ENCODE peak calls at places on chromosomes 3 and 15, in seven cellular contexts. One of them, this sample, is unnamed. For H3K9me3, the result is how much of the 10 kb centered on the place peaks cover.

GRCh38 chr15:37764733-37765191 is 169.7 kb upstream of the TMCO5A start:
- DNase-seq in pancreas: no peak
- DNase-seq in left ventricle myocardium inferior: no peak
- DNase-seq in trophoblast cell: peak
- DNase-seq in ovary: no peak
- DNase-seq in RWPE2: no peak
- DNase-seq in SK-N-MC: no peak
- DNase-seq in this sample: no peak

GRCh38 chr3:183129243-183129642 is 29.9 kb upstream of the MCCC1 start:
- DNase-seq in ovary: no peak
- DNase-seq in SK-N-MC: no peak
- DNase-seq in trophoblast cell: no peak
- DNase-seq in left ventricle myocardium inferior: no peak
- DNase-seq in pancreas: no peak
- DNase-seq in RWPE2: no peak
- DNase-seq in this sample: no peak

GRCh38 chr3:188111002-188111584 is 42.9 kb upstream of the LPP start:
- DNase-seq in SK-N-MC: no peak
- DNase-seq in RWPE2: no peak
- DNase-seq in ovary: no peak
- DNase-seq in pancreas: no peak
- DNase-seq in trophoblast cell: peak
- DNase-seq in left ventricle myocardium inferior: no peak
- DNase-seq in this sample: no peak

GRCh38 chr15:89335289-89336041 is 841 bp upstream of the POLG start:
- DNase-seq in trophoblast cell: no peak
- DNase-seq in RWPE2: no peak
- DNase-seq in pancreas: no peak
- DNase-seq in ovary: peak
- DNase-seq in left ventricle myocardium inferior: no peak
- DNase-seq in SK-N-MC: no peak
- DNase-seq in this sample: peak

GRCh38 chr15:58805095-58805494 is 34.0 kb downstream of the MINDY2 start:
- DNase-seq in left ventricle myocardium inferior: no peak
- DNase-seq in ovary: no peak
- DNase-seq in trophoblast cell: no peak
- DNase-seq in SK-N-MC: no peak
- DNase-seq in RWPE2: no peak
- DNase-seq in pancreas: no peak
- DNase-seq in this sample: no peak

GRCh38 chr3:149179225-149179624 is 42.4 kb downstream of the CP start:
- DNase-seq in ovary: no peak
- DNase-seq in left ventricle myocardium inferior: no peak
- DNase-seq in trophoblast cell: peak
- DNase-seq in pancreas: no peak
- DNase-seq in SK-N-MC: no peak
- DNase-seq in RWPE2: no peak
- DNase-seq in this sample: no peak

GRCh38 chr3:166114448-166114847 is 277.2 kb upstream of the BCHE start:
- DNase-seq in left ventricle myocardium inferior: no peak
- DNase-seq in pancreas: no peak
- DNase-seq in trophoblast cell: peak
- DNase-seq in RWPE2: no peak
- DNase-seq in SK-N-MC: no peak
- DNase-seq in ovary: no peak
- DNase-seq in this sample: no peak

GRCh38 chr3:148711981-148712666 is 14.4 kb downstream of the AGTR1 start:
- DNase-seq in RWPE2: no peak
- DNase-seq in pancreas: no peak
- DNase-seq in trophoblast cell: no peak
- DNase-seq in left ventricle myocardium inferior: no peak
- DNase-seq in SK-N-MC: no peak
- DNase-seq in ovary: no peak
- DNase-seq in this sample: no peak

GRCh38 chr3:54198556-54198955 is 76.2 kb downstream of the CACNA2D3 start:
- DNase-seq in ovary: no peak
- DNase-seq in pancreas: no peak
- DNase-seq in left ventricle myocardium inferior: no peak
- DNase-seq in RWPE2: no peak
- DNase-seq in trophoblast cell: no peak
- DNase-seq in SK-N-MC: no peak
- DNase-seq in this sample: no peak

GRCh38 chr3:20904674-20905073 is 718.7 kb upstream of the SGO1 start:
- DNase-seq in SK-N-MC: no peak
- DNase-seq in RWPE2: no peak
- DNase-seq in trophoblast cell: peak
- DNase-seq in pancreas: no peak
- DNase-seq in left ventricle myocardium inferior: no peak
- DNase-seq in ovary: no peak
- DNase-seq in this sample: no peak
- H3K4me3 ChIP-seq in SK-N-MC: no peak
- H3K4me3 ChIP-seq in RWPE2: no peak
- H3K4me3 ChIP-seq in trophoblast cell: no peak
- H3K4me3 ChIP-seq in pancreas: no peak
- H3K4me3 ChIP-seq in left ventricle myocardium inferior: no peak
- H3K4me3 ChIP-seq in ovary: no peak
- H3K4me3 ChIP-seq in this sample: no peak

GRCh38 chr15:29139540-29140459 is 129.8 kb downstream of the NSMCE3 start:
- DNase-seq in ovary: no peak
- DNase-seq in SK-N-MC: no peak
- DNase-seq in trophoblast cell: peak
- DNase-seq in RWPE2: peak
- DNase-seq in pancreas: peak
- DNase-seq in left ventricle myocardium inferior: no peak
- DNase-seq in this sample: peak
- H3K9me3 ChIP-seq in ovary: under half
- H3K9me3 ChIP-seq in SK-N-MC: under half
- H3K9me3 ChIP-seq in trophoblast cell: under half
- H3K9me3 ChIP-seq in RWPE2: under half
- H3K9me3 ChIP-seq in pancreas: under half
- H3K9me3 ChIP-seq in left ventricle myocardium inferior: under half
- H3K9me3 ChIP-seq in this sample: under half

GRCh38 chr15:98151098-98151497 is 190.6 kb downstream of the ARRDC4 start:
- DNase-seq in ovary: no peak
- DNase-seq in pancreas: no peak
- DNase-seq in trophoblast cell: no peak
- DNase-seq in left ventricle myocardium inferior: no peak
- DNase-seq in RWPE2: no peak
- DNase-seq in SK-N-MC: no peak
- DNase-seq in this sample: no peak
- H3K4me3 ChIP-seq in ovary: no peak
- H3K4me3 ChIP-seq in pancreas: no peak
- H3K4me3 ChIP-seq in trophoblast cell: no peak
- H3K4me3 ChIP-seq in left ventricle myocardium inferior: no peak
- H3K4me3 ChIP-seq in RWPE2: no peak
- H3K4me3 ChIP-seq in SK-N-MC: no peak
- H3K4me3 ChIP-seq in this sample: no peak

DNA sequence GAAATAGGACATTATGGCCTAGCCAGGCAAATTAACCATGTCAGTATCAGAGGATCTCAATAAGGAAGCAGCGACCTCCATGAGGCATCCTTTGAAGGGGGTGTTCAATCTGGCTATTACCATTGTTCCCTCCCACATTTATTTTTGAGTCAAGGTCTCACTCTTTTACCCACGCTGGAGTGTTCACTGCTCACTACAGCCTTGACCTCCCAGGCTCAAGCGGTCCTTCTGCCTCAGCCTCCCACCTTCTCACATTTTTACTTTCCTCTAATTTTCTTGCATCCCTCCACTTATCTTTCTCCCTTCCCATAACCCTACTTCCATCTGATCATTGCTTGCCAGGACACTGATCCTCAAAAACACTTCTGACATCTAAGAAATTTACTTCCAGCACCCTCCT is 654.0 kb upstream of the NR2F2 start:
- DNase-seq in SK-N-MC: no peak
- DNase-seq in RWPE2: no peak
- DNase-seq in ovary: no peak
- DNase-seq in pancreas: no peak
- DNase-seq in trophoblast cell: no peak
- DNase-seq in left ventricle myocardium inferior: no peak
- DNase-seq in this sample: no peak
- H3K9me3 ChIP-seq in SK-N-MC: under half
- H3K9me3 ChIP-seq in RWPE2: under half
- H3K9me3 ChIP-seq in ovary: under half
- H3K9me3 ChIP-seq in pancreas: under half
- H3K9me3 ChIP-seq in trophoblast cell: under half
- H3K9me3 ChIP-seq in left ventricle myocardium inferior: under half
- H3K9me3 ChIP-seq in this sample: under half

GRCh38 chr3:17986393-17986816 is 244.0 kb upstream of the TBC1D5 start:
- DNase-seq in SK-N-MC: no peak
- DNase-seq in trophoblast cell: no peak
- DNase-seq in ovary: no peak
- DNase-seq in pancreas: no peak
- DNase-seq in RWPE2: no peak
- DNase-seq in left ventricle myocardium inferior: no peak
- DNase-seq in this sample: no peak

GRCh38 chr3:17985658-17986392 is 243.4 kb upstream of the TBC1D5 start:
- DNase-seq in ovary: no peak
- DNase-seq in trophoblast cell: no peak
- DNase-seq in left ventricle myocardium inferior: no peak
- DNase-seq in SK-N-MC: no peak
- DNase-seq in RWPE2: no peak
- DNase-seq in pancreas: no peak
- DNase-seq in this sample: no peak

GRCh38 chr3:17979911-17980310 is 237.5 kb upstream of the TBC1D5 start:
- DNase-seq in left ventricle myocardium inferior: no peak
- DNase-seq in RWPE2: no peak
- DNase-seq in SK-N-MC: no peak
- DNase-seq in pancreas: no peak
- DNase-seq in trophoblast cell: no peak
- DNase-seq in ovary: no peak
- DNase-seq in this sample: no peak

GRCh38 chr3:17982211-17982880 is 239.9 kb upstream of the TBC1D5 start:
- DNase-seq in RWPE2: no peak
- DNase-seq in ovary: no peak
- DNase-seq in pancreas: no peak
- DNase-seq in SK-N-MC: no peak
- DNase-seq in left ventricle myocardium inferior: no peak
- DNase-seq in trophoblast cell: peak
- DNase-seq in this sample: no peak

GRCh38 chr3:17983106-17983505 is 240.7 kb upstream of the TBC1D5 start:
- DNase-seq in trophoblast cell: no peak
- DNase-seq in left ventricle myocardium inferior: no peak
- DNase-seq in ovary: no peak
- DNase-seq in SK-N-MC: no peak
- DNase-seq in pancreas: no peak
- DNase-seq in RWPE2: no peak
- DNase-seq in this sample: no peak
- H3K4me3 ChIP-seq in trophoblast cell: no peak
- H3K4me3 ChIP-seq in left ventricle myocardium inferior: no peak
- H3K4me3 ChIP-seq in ovary: no peak
- H3K4me3 ChIP-seq in SK-N-MC: no peak
- H3K4me3 ChIP-seq in pancreas: no peak
- H3K4me3 ChIP-seq in RWPE2: no peak
- H3K4me3 ChIP-seq in this sample: no peak

GRCh38 chr15:87707581-87708130 is 548.9 kb downstream of the NTRK3 start:
- DNase-seq in RWPE2: no peak
- DNase-seq in SK-N-MC: no peak
- DNase-seq in trophoblast cell: no peak
- DNase-seq in ovary: no peak
- DNase-seq in left ventricle myocardium inferior: no peak
- DNase-seq in pancreas: no peak
- DNase-seq in this sample: no peak
- H3K9me3 ChIP-seq in RWPE2: under half
- H3K9me3 ChIP-seq in SK-N-MC: under half
- H3K9me3 ChIP-seq in trophoblast cell: under half
- H3K9me3 ChIP-seq in ovary: under half
- H3K9me3 ChIP-seq in left ventricle myocardium inferior: under half
- H3K9me3 ChIP-seq in pancreas: under half
- H3K9me3 ChIP-seq in this sample: under half

GRCh38 chr3:184322731-184323487 is 8.5 kb downstream of the EIF4G1 start:
- DNase-seq in RWPE2: no peak
- DNase-seq in pancreas: no peak
- DNase-seq in ovary: no peak
- DNase-seq in left ventricle myocardium inferior: no peak
- DNase-seq in SK-N-MC: no peak
- DNase-seq in trophoblast cell: no peak
- DNase-seq in this sample: no peak

GRCh38 chr3:184317201-184317600 is 2.8 kb downstream of the EIF4G1 start:
- DNase-seq in trophoblast cell: no peak
- DNase-seq in left ventricle myocardium inferior: no peak
- DNase-seq in RWPE2: no peak
- DNase-seq in pancreas: no peak
- DNase-seq in SK-N-MC: no peak
- DNase-seq in ovary: no peak
- DNase-seq in this sample: no peak

GRCh38 chr3:184321666-184322065 is 7.3 kb downstream of the EIF4G1 start:
- DNase-seq in ovary: no peak
- DNase-seq in left ventricle myocardium inferior: no peak
- DNase-seq in RWPE2: no peak
- DNase-seq in trophoblast cell: no peak
- DNase-seq in SK-N-MC: no peak
- DNase-seq in pancreas: peak
- DNase-seq in this sample: no peak

GRCh38 chr3:184316792-184317191 is 2.4 kb downstream of the EIF4G1 start:
- DNase-seq in left ventricle myocardium inferior: no peak
- DNase-seq in SK-N-MC: no peak
- DNase-seq in trophoblast cell: no peak
- DNase-seq in RWPE2: no peak
- DNase-seq in ovary: no peak
- DNase-seq in pancreas: no peak
- DNase-seq in this sample: no peak

GRCh38 chr3:184320099-184320445 is 5.7 kb downstream of the EIF4G1 start:
- DNase-seq in RWPE2: peak
- DNase-seq in left ventricle myocardium inferior: peak
- DNase-seq in SK-N-MC: no peak
- DNase-seq in pancreas: peak
- DNase-seq in ovary: peak
- DNase-seq in trophoblast cell: peak
- DNase-seq in this sample: peak
- H3K4me3 ChIP-seq in RWPE2: no peak
- H3K4me3 ChIP-seq in left ventricle myocardium inferior: peak
- H3K4me3 ChIP-seq in SK-N-MC: no peak
- H3K4me3 ChIP-seq in pancreas: no peak
- H3K4me3 ChIP-seq in ovary: no peak
- H3K4me3 ChIP-seq in trophoblast cell: no peak
- H3K4me3 ChIP-seq in this sample: no peak

GRCh38 chr15:101803676-101804075 is 367 bp downstream of the OR4F6 start:
- DNase-seq in RWPE2: no peak
- DNase-seq in ovary: no peak
- DNase-seq in trophoblast cell: peak
- DNase-seq in pancreas: no peak
- DNase-seq in left ventricle myocardium inferior: no peak
- DNase-seq in SK-N-MC: no peak
- DNase-seq in this sample: no peak
- H3K9me3 ChIP-seq in RWPE2: under half
- H3K9me3 ChIP-seq in ovary: under half
- H3K9me3 ChIP-seq in trophoblast cell: under half
- H3K9me3 ChIP-seq in pancreas: under half
- H3K9me3 ChIP-seq in left ventricle myocardium inferior: under half
- H3K9me3 ChIP-seq in SK-N-MC: under half
- H3K9me3 ChIP-seq in this sample: under half

GRCh38 chr3:23920151-23920655 is 3.3 kb downstream of the RPL15 start:
- DNase-seq in ovary: no peak
- DNase-seq in trophoblast cell: no peak
- DNase-seq in RWPE2: no peak
- DNase-seq in SK-N-MC: no peak
- DNase-seq in left ventricle myocardium inferior: no peak
- DNase-seq in pancreas: no peak
- DNase-seq in this sample: no peak
- H3K4me3 ChIP-seq in ovary: no peak
- H3K4me3 ChIP-seq in trophoblast cell: no peak
- H3K4me3 ChIP-seq in RWPE2: no peak
- H3K4me3 ChIP-seq in SK-N-MC: no peak
- H3K4me3 ChIP-seq in left ventricle myocardium inferior: no peak
- H3K4me3 ChIP-seq in pancreas: no peak
- H3K4me3 ChIP-seq in this sample: no peak